ENCODE peak calls at places on chromosomes 7 and 10, in nine cellular contexts. S is CD4-positive, CD25-positive, alpha-beta regulatory T cell; F is MV-4-11; Q is tibial artery; P is endothelial cell; G is iris pigment epithelial cell; M is T1000; X is T-helper 2 cell; J is CD8-positive, alpha-beta memory T cell. Y is an unnamed sample.

GRCh38 chr7:134693256-134693655 is 46.6 kb downstream of the BPGM start:
- DNase-seq in S (peak), F (no peak), Q (peak), P (no peak), G (peak), M (peak), X (peak), J (peak), Y (no peak)

GRCh38 chr10:44552716-44553115 is 167.8 kb upstream of the CXCL12 start:
- DNase-seq in S (no peak), F (no peak), Q (no peak), P (no peak), G (no peak), M (no peak), X (no peak), J (no peak), Y (no peak)

GRCh38 chr10:63466168-63466935 is 575 bp upstream of the JMJD1C start:
- DNase-seq in S (peak), F (peak), Q (no peak), P (peak), G (peak), M (no peak), X (peak), J (no peak), Y (no peak)

GRCh38 chr7:158771-159170 is 33.6 kb upstream of the FAM20C start:
- DNase-seq in S (no peak), F (no peak), Q (no peak), P (no peak), G (no peak), M (no peak), X (no peak), J (peak), Y (no peak)

GRCh38 chr10:70617798-70618568 is 15.4 kb upstream of the PRF1 start:
- DNase-seq in S (peak), F (peak), Q (no peak), P (no peak), G (peak), M (no peak), X (no peak), J (no peak), Y (no peak)

GRCh38 chr7:18538554-18539250 is 43.2 kb downstream of the HDAC9 start:
- DNase-seq in S (no peak), F (no peak), Q (no peak), P (no peak), G (no peak), M (no peak), X (no peak), J (no peak), Y (no peak)

GRCh38 chr10:128068398-128069285 is 57.6 kb downstream of the MKI67 start:
- DNase-seq in S (no peak), F (no peak), Q (peak), P (no peak), G (no peak), M (no peak), X (no peak), J (no peak), Y (no peak)

GRCh38 chr10:33306126-33306525 is 28.3 kb downstream of the NRP1 start:
- DNase-seq in S (no peak), F (no peak), Q (no peak), P (no peak), G (peak), M (no peak), X (no peak), J (no peak), Y (no peak)

GRCh38 chr7:1650363-1651030 is 19.6 kb upstream of the ELFN1 start:
- DNase-seq in S (no peak), F (no peak), Q (no peak), P (no peak), G (no peak), M (no peak), X (no peak), J (no peak), Y (no peak)